ENCODE peak calls at places on chromosomes 16 and 17, in six cellular contexts. M is thyroid gland, I is upper lobe of left lung, E is heart left ventricle, R is Peyer's patch, G is breast epithelium. T is an unnamed sample.

GRCh38 chr17:64081802-64082799 is 47.8 kb downstream of the ERN1 start:
- DNase-seq in M (no peak), I (peak; percentile 48), E (no peak), R (peak; percentile 51), G (no peak), T (no peak)

GRCh38 chr16:64453643-64454042 is 668.2 kb downstream of the CDH11 start:
- DNase-seq in M (no peak), I (no peak), E (no peak), R (no peak), G (no peak), T (no peak)

GRCh38 chr17:7114875-7115614 is 423 bp upstream of the ASGR2 start:
- DNase-seq in M (no peak), I (no peak), E (no peak), R (no peak), G (no peak), T (no peak)

GRCh38 chr16:17571499-17572093 is 100.8 kb upstream of the XYLT1 start:
- DNase-seq in M (no peak), I (no peak), E (no peak), R (no peak), G (no peak), T (no peak)

GRCh38 chr16:66220766-66221165 is 145.7 kb upstream of the CDH5 start:
- DNase-seq in M (no peak), I (no peak), E (no peak), R (no peak), G (no peak), T (no peak)

GRCh38 chr17:43126911-43127290 is 1.7 kb upstream of the BRCA1 start:
- DNase-seq in M (no peak), I (no peak), E (no peak), R (no peak), G (no peak), T (no peak)

GRCh38 chr16:85583491-85584181 is 29.5 kb upstream of the GSE1 start:
- DNase-seq in M (no peak), I (no peak), E (no peak), R (no peak), G (no peak), T (no peak)

GRCh38 chr16:49786926-49787557 is 68.9 kb downstream of the ZNF423 start:
- DNase-seq in M (no peak), I (no peak), E (no peak), R (no peak), G (no peak), T (no peak)

GRCh38 chr17:1573932-1574696 is 11.5 kb upstream of the PITPNA start:
- DNase-seq in M (peak; percentile 89), I (peak; percentile 91), E (peak; percentile 86), R (peak; percentile 86), G (peak; percentile 87), T (peak; percentile 92)

GRCh38 chr16:6207124-6207523 is 1109.5 kb upstream of the EEF2KMT start:
- DNase-seq in M (no peak), I (no peak), E (no peak), R (no peak), G (no peak), T (no peak)

GRCh38 chr17:7034955-7035590 is 742 bp upstream of the SLC16A13 start:
- DNase-seq in M (no peak), I (no peak), E (no peak), R (peak; percentile 51), G (no peak), T (no peak)

GRCh38 chr16:53822936-53823529 is 119.1 kb downstream of the FTO start:
- DNase-seq in M (no peak), I (no peak), E (no peak), R (no peak), G (no peak), T (no peak)

GRCh38 chr17:44872131-44872768 is 24.6 kb downstream of the HIGD1B start:
- DNase-seq in M (no peak), I (no peak), E (no peak), R (no peak), G (no peak), T (no peak)

GRCh38 chr17:66290097-66290722 is 12.2 kb upstream of the PRKCA start:
- DNase-seq in M (no peak), I (no peak), E (no peak), R (no peak), G (no peak), T (no peak)

GRCh38 chr16:23258919-23259237 is 43.2 kb upstream of the SCNN1B start:
- DNase-seq in M (no peak), I (peak; percentile 35), E (no peak), R (no peak), G (no peak), T (peak; percentile 43)

GRCh38 chr17:73900516-73900915 is 256.3 kb upstream of the SDK2 start:
- DNase-seq in M (no peak), I (no peak), E (no peak), R (no peak), G (no peak), T (no peak)

GRCh38 chr17:73899839-73900238 is 255.6 kb upstream of the SDK2 start:
- DNase-seq in M (no peak), I (no peak), E (no peak), R (no peak), G (no peak), T (no peak)

GRCh38 chr17:73901249-73901648 is 257.0 kb upstream of the SDK2 start:
- DNase-seq in M (no peak), I (no peak), E (no peak), R (no peak), G (no peak), T (no peak)

GRCh38 chr17:73901661-73902415 is 257.6 kb upstream of the SDK2 start:
- DNase-seq in M (peak; percentile 25), I (peak; percentile 65), E (peak; percentile 40), R (no peak), G (no peak), T (peak; percentile 65)

DNA sequence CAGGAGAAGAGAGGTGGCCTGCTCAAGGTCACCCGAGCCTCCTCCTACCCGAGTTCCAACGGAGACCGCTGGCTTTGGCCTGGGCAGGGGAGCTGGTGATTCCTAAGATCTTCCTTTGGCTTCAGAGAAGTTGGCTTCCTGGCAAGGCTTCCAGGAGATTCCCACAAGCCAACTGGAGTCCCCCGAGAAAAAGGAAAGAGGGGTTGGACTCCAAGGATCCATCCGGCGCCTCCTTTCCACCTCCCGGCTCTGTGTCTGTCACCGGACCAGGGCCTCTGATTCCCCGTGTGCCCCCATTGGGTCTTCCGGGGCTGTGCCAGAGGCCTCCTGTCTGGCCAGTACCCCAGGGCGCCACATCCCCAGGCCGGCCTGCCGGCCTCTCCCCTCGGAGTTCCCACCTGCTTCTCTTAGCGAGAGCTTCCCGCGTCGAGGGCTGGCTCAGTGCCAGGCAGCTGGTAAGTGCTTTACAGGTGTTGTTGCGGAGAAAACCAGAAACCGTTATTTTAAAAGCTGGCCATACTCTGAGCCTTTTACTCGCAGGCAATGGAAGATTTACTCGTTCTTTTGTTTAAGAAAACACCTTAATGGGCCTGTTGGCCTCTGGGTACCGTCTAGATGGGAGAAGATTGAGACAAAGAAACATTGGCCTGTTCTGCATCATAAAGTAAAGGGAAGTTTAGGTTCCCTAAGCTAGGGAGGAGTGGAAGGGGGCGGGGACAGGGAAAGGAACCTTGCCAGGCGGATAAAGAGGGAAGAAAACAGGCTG is 258.4 kb upstream of the SDK2 start:
- DNase-seq in M (peak; percentile 15), I (no peak), E (no peak), R (no peak), G (no peak), T (no peak)
- H3K4me3 ChIP-seq in M (no peak overlapping the region), I (no peak overlapping the region), E (peak overlapping the region; percentile 44), R (no peak overlapping the region), G (peak overlapping the region; percentile 48), T (peak overlapping the region; percentile 33)

GRCh38 chr17:16947470-16947869 is 24.4 kb downstream of the TNFRSF13B start:
- DNase-seq in M (no peak), I (no peak), E (no peak), R (no peak), G (no peak), T (no peak)

GRCh38 chr17:16943541-16944333 is 28.2 kb downstream of the TNFRSF13B start:
- DNase-seq in M (no peak), I (peak; percentile 12), E (no peak), R (peak; percentile 12), G (no peak), T (peak; percentile 11)

GRCh38 chr17:16944334-16945140 is 27.4 kb downstream of the TNFRSF13B start:
- DNase-seq in M (no peak), I (no peak), E (no peak), R (no peak), G (no peak), T (peak; percentile 18)

GRCh38 chr17:16945141-16945493 is 26.8 kb downstream of the TNFRSF13B start:
- DNase-seq in M (no peak), I (no peak), E (no peak), R (no peak), G (no peak), T (no peak)

GRCh38 chr17:16945513-16946201 is 26.3 kb downstream of the TNFRSF13B start:
- DNase-seq in M (peak; percentile 12), I (peak; percentile 19), E (no peak), R (no peak), G (no peak), T (peak; percentile 20)
- TF ChIP-seq CTCF in M (no peak), I (no peak), E (no peak), R (no peak), G (no peak), T (no peak)

DNA sequence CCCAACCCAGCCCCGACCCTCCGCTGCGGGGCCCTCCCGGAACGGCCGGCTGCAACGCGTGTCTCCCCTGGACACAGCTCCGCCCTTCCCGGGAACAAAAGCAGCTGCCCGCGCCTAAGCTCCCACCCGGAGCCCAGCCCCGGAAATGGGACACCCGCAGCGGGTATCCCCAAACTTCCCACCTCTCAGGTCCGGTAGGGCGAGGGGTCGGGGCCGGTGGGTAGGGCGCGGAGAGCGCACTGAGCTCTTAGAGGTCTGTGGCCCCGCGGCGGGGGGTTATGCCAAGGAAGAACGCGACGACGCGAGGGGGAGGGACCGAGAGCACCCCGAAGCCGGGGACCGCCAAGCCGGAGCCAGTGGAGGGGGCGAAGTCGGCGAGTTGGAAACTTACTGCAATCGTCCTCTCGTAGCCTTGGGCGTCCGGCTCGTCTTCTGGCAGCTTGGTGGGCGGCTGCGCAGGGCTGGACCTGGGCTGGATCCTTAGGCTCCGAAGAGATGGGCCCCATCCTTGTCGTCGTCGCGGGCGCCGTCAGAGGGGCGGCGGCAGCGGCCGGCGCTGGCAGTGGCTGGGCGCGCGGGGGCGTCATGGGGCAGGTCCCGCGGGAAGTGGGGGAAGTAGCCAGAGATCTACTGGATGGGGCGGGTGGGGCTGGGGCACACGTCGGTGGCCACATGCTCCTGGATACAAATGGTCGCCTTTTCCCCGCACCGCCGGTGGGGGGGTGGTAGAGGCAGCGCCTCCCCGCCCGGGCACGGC is 6.9 kb downstream of the USP6 start:
- DNase-seq in M (no peak), I (no peak), E (peak; percentile 18), R (no peak), G (no peak), T (peak; percentile 24)
- TF ChIP-seq POLR2A in M (no peak), I (no peak), E (no peak), R (no peak), G (no peak), T (no peak)

GRCh38 chr17:79214940-79215604 is 140.4 kb downstream of the ENGASE start:
- DNase-seq in M (no peak), I (no peak), E (no peak), R (no peak), G (no peak), T (no peak)

GRCh38 chr17:79213305-79213704 is 138.7 kb downstream of the ENGASE start:
- DNase-seq in M (no peak), I (no peak), E (no peak), R (no peak), G (no peak), T (no peak)

GRCh38 chr17:79214459-79214858 is 139.8 kb downstream of the ENGASE start:
- DNase-seq in M (no peak), I (no peak), E (no peak), R (no peak), G (no peak), T (no peak)

GRCh38 chr17:79211061-79211770 is 136.6 kb downstream of the ENGASE start:
- DNase-seq in M (no peak), I (no peak), E (no peak), R (no peak), G (no peak), T (no peak)

GRCh38 chr17:79212150-79213087 is 137.8 kb downstream of the ENGASE start:
- DNase-seq in M (no peak), I (no peak), E (no peak), R (no peak), G (no peak), T (no peak)
- H3K4me3 ChIP-seq in M (no peak overlapping the region), I (no peak overlapping the region), E (no peak overlapping the region), R (no peak overlapping the region), G (no peak overlapping the region), T (no peak overlapping the region)

T was measured in stomach.